ENCODE peak calls at places on chromosomes 5 and 9, in seven cellular contexts. R is fibroblast of mammary gland, P is A172, G is NCI-H2081, W is sciatic nerve, O is NCI-H1092 treated with DMSO at 0.1 percent for 48 hours, J is mesendoderm. N is an unnamed sample.

GRCh38 chr5:111603446-111603827 is 91.1 kb upstream of the STARD4 start:
- DNase-seq in R (no peak), P (peak; percentile 54), G (no peak), W (no peak), O (no peak), J (no peak), N (no peak)

GRCh38 chr9:96660693-96661248 is 5.7 kb upstream of the PRXL2C start:
- DNase-seq in R (no peak), P (no peak), G (no peak), W (no peak), O (no peak), J (no peak), N (no peak)

GRCh38 chr9:23825143-23825531 is 903 bp downstream of the ELAVL2 start:
- DNase-seq in R (no peak), P (peak; percentile 6), G (no peak), W (no peak), O (no peak), J (peak; percentile 84), N (peak; percentile 64)

GRCh38 chr9:107684224-107684623 is 194.7 kb upstream of the KLF4 start:
- DNase-seq in R (peak; percentile 64), P (peak; percentile 24), G (no peak), W (no peak), O (no peak), J (peak; percentile 21), N (no peak)

GRCh38 chr5:178787889-178788288 is 57.4 kb upstream of the ZNF354A start:
- DNase-seq in R (no peak), P (no peak), G (no peak), W (no peak), O (no peak), J (no peak), N (no peak)

GRCh38 chr5:99141534-99142135 is 212.8 kb upstream of the CHD1 start:
- DNase-seq in R (no peak), P (peak; percentile 68), G (no peak), W (no peak), O (no peak), J (peak; percentile 31), N (peak; percentile 7)

GRCh38 chr9:7489018-7489417 is 310.6 kb downstream of the DMAC1 start:
- DNase-seq in R (peak; percentile 4), P (no peak), G (peak; percentile 59), W (no peak), O (peak; percentile 35), J (no peak), N (no peak)

GRCh38 chr5:32326216-32326772 is 13.6 kb upstream of the MTMR12 start:
- DNase-seq in R (peak; percentile 60), P (peak; percentile 59), G (no peak), W (no peak), O (no peak), J (no peak), N (no peak)

GRCh38 chr9:130959809-130960334 is 20.8 kb upstream of the FIBCD1 start:
- DNase-seq in R (no peak), P (no peak), G (no peak), W (no peak), O (no peak), J (no peak), N (no peak)

GRCh38 chr5:40614923-40615585 is 64.7 kb upstream of the PTGER4 start:
- DNase-seq in R (no peak), P (no peak), G (no peak), W (no peak), O (no peak), J (no peak), N (no peak)

GRCh38 chr5:168364738-168365550 is 73.5 kb downstream of the WWC1 start:
- DNase-seq in R (peak; percentile 45), P (no peak), G (no peak), W (no peak), O (no peak), J (peak; percentile 86), N (peak; percentile 68)

GRCh38 chr5:65081071-65081470 is 312.3 kb downstream of the CWC27 start:
- DNase-seq in R (no peak), P (no peak), G (no peak), W (no peak), O (no peak), J (peak; percentile 28), N (no peak)